ENCODE peak calls at places on chromosomes 7 and 10, in five cellular contexts. U is SK-N-SH, B is trophoblast cell, G is H9, Q is PC-9. P is an unnamed sample.

GRCh38 chr10:132293416-132294195 is 14.1 kb downstream of the STK32C start:
- DNase-seq in U (peak; percentile 82), B (no peak), G (no peak), Q (no peak), P (no peak)

GRCh38 chr10:112356686-112357085 is 17.2 kb upstream of the ACSL5 start:
- DNase-seq in U (no peak), B (no peak), G (no peak), Q (no peak), P (no peak)

GRCh38 chr10:32332299-32332750 is 14.6 kb downstream of the EPC1 start:
- DNase-seq in U (no peak), B (peak; percentile 77), G (no peak), Q (no peak), P (no peak)

GRCh38 chr7:33733865-33734650 is 171.3 kb upstream of the BMPER start:
- DNase-seq in U (no peak), B (no peak), G (no peak), Q (no peak), P (no peak)

GRCh38 chr7:36598056-36598675 is 126.1 kb downstream of the AOAH start:
- DNase-seq in U (no peak), B (no peak), G (no peak), Q (no peak), P (no peak)

GRCh38 chr7:142438235-142438922 is 180.5 kb upstream of the PRSS58 start:
- DNase-seq in U (peak; percentile 61), B (peak; percentile 68), G (peak; percentile 66), Q (no peak), P (peak; percentile 49)

GRCh38 chr10:70990661-70991060 is 102.3 kb upstream of the PCBD1 start:
- DNase-seq in U (no peak), B (no peak), G (no peak), Q (no peak), P (no peak)

GRCh38 chr10:30068482-30069223 is 9.3 kb upstream of the JCAD start:
- DNase-seq in U (no peak), B (no peak), G (no peak), Q (peak; percentile 71), P (peak; percentile 33)

GRCh38 chr7:22811746-22812280 is 10.8 kb downstream of the TOMM7 start:
- DNase-seq in U (no peak), B (no peak), G (no peak), Q (peak; percentile 32), P (no peak)

GRCh38 chr7:74568658-74569057 is 88.9 kb upstream of the GTF2I start:
- DNase-seq in U (no peak), B (no peak), G (no peak), Q (peak; percentile 39), P (no peak)

GRCh38 chr7:121755818-121756501 is 117.0 kb upstream of the PTPRZ1 start:
- DNase-seq in U (no peak), B (no peak), G (peak; percentile 44), Q (no peak), P (no peak)

GRCh38 chr7:20327047-20327446 is 3.7 kb upstream of the ITGB8 start:
- DNase-seq in U (no peak), B (no peak), G (no peak), Q (peak; percentile 66), P (no peak)

GRCh38 chr10:122282909-122283308 is 11.8 kb downstream of the BTBD16 start:
- DNase-seq in U (no peak), B (no peak), G (no peak), Q (no peak), P (no peak)

GRCh38 chr7:6248581-6248980 is 23.8 kb downstream of the CYTH3 start:
- DNase-seq in U (no peak), B (peak; percentile 62), G (no peak), Q (no peak), P (no peak)

GRCh38 chr7:40935435-40935834 is 767.5 kb downstream of the INHBA start:
- DNase-seq in U (no peak), B (no peak), G (no peak), Q (peak; percentile 25), P (no peak)

GRCh38 chr10:49115015-49115795 is at the start of gene VSTM4:
- DNase-seq in U (peak; percentile 93), B (peak; percentile 1), G (peak; percentile 32), Q (no peak), P (no peak)

GRCh38 chr10:126583507-126584200 is 86.8 kb downstream of the C10orf90 start:
- DNase-seq in U (no peak), B (no peak), G (no peak), Q (no peak), P (no peak)

GRCh38 chr10:13563481-13564445 is 23.0 kb upstream of the PRPF18 start:
- DNase-seq in U (no peak), B (no peak), G (no peak), Q (no peak), P (no peak)

GRCh38 chr10:69742928-69743602 is 58.6 kb upstream of the COL13A1 start:
- DNase-seq in U (peak; percentile 64), B (peak; percentile 7), G (peak; percentile 74), Q (no peak), P (peak; percentile 18)

GRCh38 chr10:104297697-104298660 is 29.0 kb downstream of the GSTO2 start:
- DNase-seq in U (no peak), B (peak; percentile 77), G (peak; percentile 85), Q (no peak), P (no peak)

GRCh38 chr10:124741281-124741921 is 2.8 kb downstream of the FAM53B start:
- DNase-seq in U (peak; percentile 84), B (peak; percentile 91), G (peak; percentile 85), Q (peak; percentile 42), P (peak; percentile 50)

GRCh38 chr7:131008840-131009651 is 275.0 kb upstream of the KLF14 start:
- DNase-seq in U (no peak), B (no peak), G (no peak), Q (no peak), P (no peak)
- H3K4me2 ChIP-seq in U (peak overlapping the region; percentile 76), B (no peak overlapping the region), G (no peak overlapping the region), Q (peak overlapping the region; percentile 2), P (peak overlapping the region; percentile 67)

DNA sequence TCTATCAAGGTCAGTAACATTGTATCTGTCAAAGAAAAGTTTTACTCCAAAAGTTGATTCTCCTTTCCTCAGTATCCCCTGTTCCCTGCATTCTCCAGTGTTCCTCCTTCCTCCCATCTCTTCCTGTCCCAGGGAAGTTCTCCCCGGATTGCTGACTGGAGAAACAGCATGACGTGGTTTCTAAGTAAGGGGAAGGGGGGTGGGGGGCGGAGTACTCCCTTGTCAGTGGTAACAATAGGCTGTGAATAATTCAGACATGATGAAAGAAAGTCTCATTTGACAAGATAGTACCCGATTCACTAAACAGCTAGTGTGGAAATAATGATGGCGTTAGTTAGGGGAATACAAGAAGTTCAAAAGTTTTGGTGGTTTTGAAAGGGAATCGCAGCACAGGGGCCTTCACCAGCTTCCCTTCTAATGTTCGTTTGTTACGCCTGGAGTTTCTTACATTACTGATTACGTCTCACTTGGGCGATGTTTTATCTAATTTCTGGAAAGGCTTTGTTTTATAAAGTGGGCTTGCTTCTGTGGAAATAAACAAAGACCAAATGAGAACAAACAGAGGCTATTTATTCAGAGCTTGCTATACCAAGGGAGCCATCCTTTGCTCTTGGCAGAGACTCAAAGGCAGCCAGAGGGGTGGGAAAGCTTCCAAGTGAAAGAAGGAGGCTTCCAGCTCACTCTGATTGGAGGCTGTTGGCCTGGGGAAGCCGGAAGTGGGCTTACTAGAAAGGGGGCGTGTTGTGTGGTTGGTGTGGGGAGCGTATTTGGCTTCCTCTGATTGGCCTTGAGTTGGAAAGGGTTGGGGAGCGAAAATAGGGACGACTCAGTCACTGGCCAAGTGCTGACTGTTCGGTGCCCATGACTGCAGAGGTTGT is 453.7 kb downstream of the SDK1 start:
- DNase-seq in U (peak; percentile 26), B (no peak), G (peak; percentile 41), Q (no peak), P (no peak)
- H3K4me2 ChIP-seq in U (no peak overlapping the region), B (no peak overlapping the region), G (no peak overlapping the region), Q (no peak overlapping the region), P (no peak overlapping the region)

DNA sequence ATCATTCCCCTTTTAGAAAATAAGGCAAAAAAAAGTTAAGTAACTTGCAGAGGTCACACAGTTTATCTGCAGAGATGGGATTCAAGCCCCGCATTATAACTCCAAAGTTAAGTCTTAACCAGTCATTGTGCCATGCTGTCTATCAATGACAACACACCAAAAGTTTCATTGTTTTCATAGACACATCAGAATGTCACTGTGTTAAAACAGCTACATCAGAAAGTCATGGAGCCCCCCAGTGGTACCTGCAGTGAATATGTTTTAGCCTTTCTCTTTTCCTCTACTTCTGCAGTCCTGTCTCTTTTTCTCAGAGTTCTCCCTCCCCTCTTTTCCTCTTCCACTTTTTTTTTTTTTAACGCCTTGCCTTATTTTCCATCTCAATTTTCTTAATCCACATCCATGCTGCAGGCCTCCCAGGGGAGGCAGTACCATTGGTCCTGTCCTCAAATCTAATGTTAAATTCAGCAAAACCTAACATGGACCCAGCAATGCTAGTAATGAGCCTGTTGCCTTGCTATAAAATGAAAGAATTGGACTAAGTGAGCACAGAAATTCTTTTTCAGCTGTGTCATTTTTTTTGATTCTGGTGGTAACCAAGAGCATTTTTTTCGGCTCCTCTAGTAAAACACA is 3.8 kb upstream of the NRCAM start:
- DNase-seq in U (peak; percentile 66), B (peak; percentile 49), G (no peak), Q (no peak), P (peak; percentile 4)
- H3K4me2 ChIP-seq in U (peak overlapping the region; percentile 8), B (no peak overlapping the region), G (no peak overlapping the region), Q (no peak overlapping the region), P (no peak overlapping the region)

DNA sequence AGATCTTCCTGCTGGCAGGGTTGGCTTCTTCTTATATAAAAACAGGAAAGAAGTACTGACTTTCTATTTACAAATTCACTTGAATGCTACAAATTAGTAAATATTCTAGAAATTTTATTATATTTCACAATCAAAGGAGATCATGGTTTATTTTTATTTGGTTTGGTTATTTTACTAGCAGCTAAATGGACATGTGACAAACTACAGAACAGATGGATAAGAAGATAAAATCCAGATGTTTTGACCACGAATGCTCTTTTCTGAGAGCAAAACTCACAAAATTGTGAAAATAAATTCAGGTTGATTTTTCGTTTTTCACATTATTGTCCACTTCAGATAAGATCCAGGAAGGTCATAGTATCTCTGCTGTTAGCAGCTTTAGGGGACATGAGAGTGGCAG is 55.4 kb downstream of the CACNA2D1 start:
- DNase-seq in U (peak; percentile 51), B (no peak), G (no peak), Q (no peak), P (no peak)
- H3K4me2 ChIP-seq in U (no peak overlapping the region), B (no peak overlapping the region), G (no peak overlapping the region), Q (no peak overlapping the region), P (no peak overlapping the region)

GRCh38 chr10:14569274-14570060 is 205.2 kb downstream of the FAM107B start:
- DNase-seq in U (no peak), B (no peak), G (peak; percentile 9), Q (no peak), P (no peak)
- H3K4me2 ChIP-seq in U (no peak overlapping the region), B (no peak overlapping the region), G (no peak overlapping the region), Q (no peak overlapping the region), P (no peak overlapping the region)

GRCh38 chr7:49718755-49719154 is 54.7 kb upstream of the VWC2 start:
- DNase-seq in U (no peak), B (no peak), G (no peak), Q (no peak), P (no peak)
- H3K4me2 ChIP-seq in U (no peak overlapping the region), B (no peak overlapping the region), G (no peak overlapping the region), Q (no peak overlapping the region), P (no peak overlapping the region)

P was measured in HCT116.